ENCODE peak calls at places on chromosomes 16 and 17, in seven cellular contexts. I, K, Y, V, F, P and H are unnamed samples.
A peak's percentile ranks its signal among the peaks of the same experiment; 100 is the strongest.

GRCh38 chr16:46822270-46822669 is 8.7 kb downstream of the C16orf87 start:
- DNase-seq in I (no peak), K (no peak), Y (no peak), V (peak; percentile 50), F (no peak), P (no peak), H (no peak)

GRCh38 chr17:78539771-78540170 is 37.4 kb downstream of the DNAH17 start:
- DNase-seq in I (no peak), K (no peak), Y (no peak), V (no peak), F (no peak), P (no peak), H (no peak)

GRCh38 chr16:81885976-81886586 is 107.0 kb downstream of the PLCG2 start:
- DNase-seq in I (no peak), K (no peak), Y (peak; percentile 60), V (peak; percentile 14), F (peak; percentile 42), P (peak; percentile 13), H (no peak)

GRCh38 chr17:61307905-61308886 is 91.4 kb upstream of the TBX2 start:
- DNase-seq in I (no peak), K (no peak), Y (no peak), V (peak; percentile 83), F (no peak), P (peak; percentile 98), H (peak; percentile 38)

GRCh38 chr16:14307623-14308356 is 236.7 kb downstream of the MRTFB start:
- DNase-seq in I (no peak), K (no peak), Y (no peak), V (no peak), F (no peak), P (no peak), H (peak; percentile 82)

GRCh38 chr16:740459-740763 is 386 bp downstream of the CIAO3 start:
- DNase-seq in I (no peak), K (no peak), Y (peak; percentile 35), V (no peak), F (no peak), P (no peak), H (no peak)

GRCh38 chr17:45052052-45052772 is 780 bp upstream of the DCAKD start:
- DNase-seq in I (no peak), K (peak; percentile 53), Y (peak; percentile 79), V (peak; percentile 67), F (peak; percentile 72), P (no peak), H (peak; percentile 41)

GRCh38 chr16:68490829-68491575 is 42.7 kb upstream of the SMPD3 start:
- DNase-seq in I (no peak), K (peak; percentile 90), Y (no peak), V (no peak), F (no peak), P (peak; percentile 21), H (peak; percentile 73)

GRCh38 chr17:76458580-76459490 is 5.9 kb upstream of the UBE2O start:
- DNase-seq in I (no peak), K (peak; percentile 70), Y (peak; percentile 82), V (no peak), F (peak; percentile 59), P (peak; percentile 46), H (peak; percentile 83)

GRCh38 chr17:1733047-1733357 is 8.5 kb downstream of the WDR81 start:
- DNase-seq in I (no peak), K (no peak), Y (no peak), V (no peak), F (no peak), P (no peak), H (no peak)

GRCh38 chr16:15052747-15053476 is 3.0 kb downstream of the NTAN1 start:
- DNase-seq in I (no peak), K (no peak), Y (no peak), V (no peak), F (peak; percentile 56), P (no peak), H (no peak)

GRCh38 chr17:28706471-28707338 is 5.0 kb downstream of the PROCA1 start:
- DNase-seq in I (no peak), K (no peak), Y (no peak), V (no peak), F (no peak), P (no peak), H (no peak)

GRCh38 chr17:17075037-17075755 is 32.9 kb downstream of the MPRIP start:
- DNase-seq in I (peak; percentile 64), K (no peak), Y (no peak), V (no peak), F (no peak), P (peak; percentile 83), H (peak; percentile 53)

GRCh38 chr17:45869676-45870341 is 24.5 kb upstream of the MAPT start:
- DNase-seq in I (no peak), K (no peak), Y (no peak), V (no peak), F (no peak), P (no peak), H (no peak)

GRCh38 chr16:14320406-14320805 is 249.3 kb downstream of the MRTFB start:
- DNase-seq in I (no peak), K (no peak), Y (no peak), V (no peak), F (no peak), P (no peak), H (no peak)

GRCh38 chr17:38728290-38728831 is 1.8 kb upstream of the CISD3 start:
- DNase-seq in I (no peak), K (no peak), Y (no peak), V (no peak), F (peak; percentile 81), P (no peak), H (no peak)

GRCh38 chr17:79695293-79696158 is 35.2 kb upstream of the ENPP7 start:
- DNase-seq in I (no peak), K (no peak), Y (no peak), V (peak; percentile 20), F (no peak), P (peak; percentile 18), H (no peak)

DNA sequence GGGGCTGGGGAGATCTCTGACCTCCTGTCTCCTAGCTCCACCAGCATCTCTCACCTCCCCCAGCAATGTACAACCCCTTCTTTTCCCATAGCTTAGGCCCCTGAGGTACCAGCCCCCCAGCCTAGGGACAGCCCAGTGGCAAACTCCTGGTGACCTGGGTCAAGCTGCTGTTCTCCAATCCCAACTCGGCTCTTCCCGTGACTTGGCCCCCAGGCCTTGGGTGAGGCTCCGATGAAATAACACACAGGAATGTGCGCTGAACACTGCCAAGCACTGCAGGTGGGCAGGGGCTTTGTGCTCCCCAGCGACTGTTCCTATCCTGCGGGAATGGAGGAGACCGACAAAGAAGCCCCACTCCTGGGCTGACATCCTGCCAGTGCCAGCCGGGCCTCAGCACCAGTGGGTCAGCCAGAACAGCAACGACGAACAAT is 63.7 kb upstream of the AMZ2 start:
- DNase-seq in I (no peak), K (no peak), Y (peak; percentile 76), V (no peak), F (no peak), P (no peak), H (no peak)
- H3K4me3 ChIP-seq in I (no peak overlapping the region), K (no peak overlapping the region), Y (no peak overlapping the region), V (no peak overlapping the region), F (no peak overlapping the region), P (no peak overlapping the region), H (no peak overlapping the region)

GRCh38 chr17:72588961-72589360 is 468.1 kb downstream of the SOX9 start:
- DNase-seq in I (no peak), K (peak; percentile 84), Y (no peak), V (no peak), F (no peak), P (no peak), H (no peak)

GRCh38 chr17:72590382-72590781 is 469.6 kb downstream of the SOX9 start:
- DNase-seq in I (no peak), K (no peak), Y (no peak), V (peak; percentile 24), F (no peak), P (peak; percentile 71), H (no peak)

GRCh38 chr17:72588561-72588960 is 467.7 kb downstream of the SOX9 start:
- DNase-seq in I (no peak), K (no peak), Y (no peak), V (no peak), F (no peak), P (no peak), H (no peak)

GRCh38 chr17:72587156-72587555 is 466.3 kb downstream of the SOX9 start:
- DNase-seq in I (no peak), K (no peak), Y (no peak), V (no peak), F (no peak), P (no peak), H (no peak)

DNA sequence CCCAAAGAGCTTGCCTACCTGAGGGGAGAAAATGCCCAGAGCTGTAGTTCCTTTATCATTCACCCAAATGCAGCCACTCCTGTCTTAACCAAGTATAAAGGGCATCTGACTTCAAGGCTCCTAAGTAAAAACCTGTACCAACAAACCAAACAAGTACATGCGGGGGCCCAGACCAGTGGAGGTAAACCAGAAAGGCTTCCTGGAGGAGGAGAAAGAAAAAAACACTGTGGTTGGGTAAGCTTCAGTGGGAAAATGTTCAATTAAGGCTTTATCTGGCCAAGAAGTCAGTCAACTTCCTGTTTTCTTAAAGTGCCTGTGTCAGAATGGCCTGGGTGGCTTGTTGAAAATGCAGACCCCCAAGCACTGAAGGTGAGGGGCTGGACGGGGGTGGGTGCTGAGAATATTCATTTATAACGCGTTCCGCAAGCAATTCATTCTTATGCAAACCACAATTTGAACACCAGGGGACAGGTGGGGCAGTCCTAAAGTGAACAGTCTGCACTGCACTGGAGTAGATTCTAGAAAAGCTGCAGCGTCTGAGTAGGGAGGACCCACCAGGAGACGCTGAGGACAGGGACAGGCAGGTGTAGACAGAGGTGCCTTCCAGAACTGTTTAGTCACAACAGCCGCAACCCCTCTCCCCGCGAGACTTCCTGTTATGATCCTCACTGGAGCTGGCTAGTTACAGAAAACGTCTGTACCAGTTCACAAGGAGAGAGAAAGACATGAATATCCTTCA is 467.1 kb downstream of the SOX9 start:
- DNase-seq in I (no peak), K (no peak), Y (no peak), V (no peak), F (peak; percentile 25), P (no peak), H (no peak)
- H3K4me3 ChIP-seq in I (no peak overlapping the region), K (peak overlapping the region; percentile 7), Y (no peak overlapping the region), V (no peak overlapping the region), F (no peak overlapping the region), P (no peak overlapping the region), H (no peak overlapping the region)

GRCh38 chr17:3666516-3666915 is 1.9 kb downstream of the TAX1BP3 start:
- DNase-seq in I (no peak), K (no peak), Y (no peak), V (no peak), F (no peak), P (no peak), H (no peak)
- H3K4me3 ChIP-seq in I (peak overlapping the region; percentile 96), K (peak overlapping the region; percentile 87), Y (no peak overlapping the region), V (no peak overlapping the region), F (no peak overlapping the region), P (peak overlapping the region; percentile 96), H (no peak overlapping the region)

GRCh38 chr17:35312790-35313711 is 60.4 kb downstream of the SLFN11 start:
- DNase-seq in I (no peak), K (peak; percentile 37), Y (peak; percentile 79), V (peak; percentile 40), F (peak; percentile 67), P (peak; percentile 56), H (peak; percentile 54)
- H3K4me3 ChIP-seq in I (peak overlapping the region; percentile 38), K (peak overlapping the region; percentile 41), Y (no peak overlapping the region), V (no peak overlapping the region), F (no peak overlapping the region), P (peak overlapping the region; percentile 12), H (no peak overlapping the region)

DNA sequence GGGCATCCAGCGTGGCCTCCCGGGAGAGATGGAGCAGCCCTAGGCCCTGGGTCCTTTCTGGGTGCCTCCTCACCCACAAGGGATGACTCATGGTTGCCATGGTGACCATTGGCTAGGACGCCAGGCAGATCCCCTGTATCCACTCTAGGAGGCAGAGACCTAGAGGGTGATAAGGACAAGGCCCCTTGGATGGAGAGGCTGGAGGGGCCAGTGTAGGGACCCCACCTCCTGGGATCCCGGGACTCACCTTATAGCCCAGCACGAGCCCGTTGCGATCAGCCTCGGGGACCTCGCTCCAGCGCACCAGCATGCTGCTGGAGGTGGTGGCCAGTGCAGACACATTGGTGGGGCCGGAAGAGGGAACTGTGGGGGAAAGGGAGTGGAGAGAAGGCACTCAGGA is 82.2 kb upstream of the CDC42EP4 start:
- DNase-seq in I (no peak), K (no peak), Y (no peak), V (no peak), F (no peak), P (no peak), H (no peak)
- H3K4me3 ChIP-seq in I (no peak overlapping the region), K (no peak overlapping the region), Y (no peak overlapping the region), V (no peak overlapping the region), F (no peak overlapping the region), P (no peak overlapping the region), H (no peak overlapping the region)